ENCODE peak calls at places on chromosomes 11 and 22, in four cellular contexts. One of them, this sample, is unnamed.
A peak's percentile ranks its signal among the peaks of the same experiment; 100 is the strongest.

GRCh38 chr11:75562048-75562835 is at the start of gene SERPINH1:
- DNase-seq in effector memory CD8-positive, alpha-beta T cell: peak; percentile 40
- DNase-seq in activated CD4-positive, alpha-beta T cell treated with anti-CD3 and anti-CD28 coated beads for 36 hours: peak; percentile 88
- DNase-seq in skeletal muscle cell: peak; percentile 65
- DNase-seq in this sample: peak; percentile 85

GRCh38 chr11:82546556-82547162 is 187.0 kb downstream of the FAM181B start:
- DNase-seq in effector memory CD8-positive, alpha-beta T cell: no peak
- DNase-seq in activated CD4-positive, alpha-beta T cell treated with anti-CD3 and anti-CD28 coated beads for 36 hours: no peak
- DNase-seq in skeletal muscle cell: peak; percentile 4
- DNase-seq in this sample: no peak

GRCh38 chr11:117075186-117075585 is 23.0 kb downstream of the SIK3 start:
- DNase-seq in effector memory CD8-positive, alpha-beta T cell: no peak
- DNase-seq in activated CD4-positive, alpha-beta T cell treated with anti-CD3 and anti-CD28 coated beads for 36 hours: no peak
- DNase-seq in skeletal muscle cell: no peak
- DNase-seq in this sample: no peak

GRCh38 chr11:22340803-22341581 is 2.8 kb downstream of the SLC17A6 start:
- DNase-seq in effector memory CD8-positive, alpha-beta T cell: no peak
- DNase-seq in activated CD4-positive, alpha-beta T cell treated with anti-CD3 and anti-CD28 coated beads for 36 hours: no peak
- DNase-seq in skeletal muscle cell: no peak
- DNase-seq in this sample: no peak

GRCh38 chr11:88508558-88508807 is 170.9 kb upstream of the CTSC start:
- DNase-seq in effector memory CD8-positive, alpha-beta T cell: no peak
- DNase-seq in activated CD4-positive, alpha-beta T cell treated with anti-CD3 and anti-CD28 coated beads for 36 hours: peak; percentile 5
- DNase-seq in skeletal muscle cell: no peak
- DNase-seq in this sample: no peak

GRCh38 chr11:2303627-2304155 is 1.9 kb downstream of the TSPAN32 start:
- DNase-seq in effector memory CD8-positive, alpha-beta T cell: no peak
- DNase-seq in activated CD4-positive, alpha-beta T cell treated with anti-CD3 and anti-CD28 coated beads for 36 hours: no peak
- DNase-seq in skeletal muscle cell: no peak
- DNase-seq in this sample: peak; percentile 64

GRCh38 chr11:72528121-72528520 is 93.8 kb upstream of the CLPB start:
- DNase-seq in effector memory CD8-positive, alpha-beta T cell: no peak
- DNase-seq in activated CD4-positive, alpha-beta T cell treated with anti-CD3 and anti-CD28 coated beads for 36 hours: no peak
- DNase-seq in skeletal muscle cell: no peak
- DNase-seq in this sample: no peak

GRCh38 chr22:50242406-50242949 is 2.3 kb downstream of the TUBGCP6 start:
- DNase-seq in effector memory CD8-positive, alpha-beta T cell: no peak
- DNase-seq in activated CD4-positive, alpha-beta T cell treated with anti-CD3 and anti-CD28 coated beads for 36 hours: no peak
- DNase-seq in skeletal muscle cell: no peak
- DNase-seq in this sample: no peak

GRCh38 chr22:42624551-42625106 is 9.9 kb upstream of the POLDIP3 start:
- DNase-seq in effector memory CD8-positive, alpha-beta T cell: no peak
- DNase-seq in activated CD4-positive, alpha-beta T cell treated with anti-CD3 and anti-CD28 coated beads for 36 hours: no peak
- DNase-seq in skeletal muscle cell: no peak
- DNase-seq in this sample: peak; percentile 48

GRCh38 chr22:47381240-47381639 is 618.8 kb downstream of the TBC1D22A start:
- DNase-seq in effector memory CD8-positive, alpha-beta T cell: no peak
- DNase-seq in activated CD4-positive, alpha-beta T cell treated with anti-CD3 and anti-CD28 coated beads for 36 hours: no peak
- DNase-seq in skeletal muscle cell: no peak
- DNase-seq in this sample: no peak

GRCh38 chr22:39938509-39938908 is 21.7 kb upstream of the TMA7B start:
- DNase-seq in effector memory CD8-positive, alpha-beta T cell: no peak
- DNase-seq in activated CD4-positive, alpha-beta T cell treated with anti-CD3 and anti-CD28 coated beads for 36 hours: peak; percentile 81
- DNase-seq in skeletal muscle cell: no peak
- DNase-seq in this sample: no peak

GRCh38 chr11:65077466-65077865 is 6.4 kb downstream of the CDCA5 start:
- DNase-seq in effector memory CD8-positive, alpha-beta T cell: no peak
- DNase-seq in activated CD4-positive, alpha-beta T cell treated with anti-CD3 and anti-CD28 coated beads for 36 hours: no peak
- DNase-seq in skeletal muscle cell: peak; percentile 9
- DNase-seq in this sample: no peak

GRCh38 chr22:47033648-47034000 is 271.2 kb downstream of the TBC1D22A start:
- DNase-seq in effector memory CD8-positive, alpha-beta T cell: no peak
- DNase-seq in activated CD4-positive, alpha-beta T cell treated with anti-CD3 and anti-CD28 coated beads for 36 hours: no peak
- DNase-seq in skeletal muscle cell: no peak
- DNase-seq in this sample: no peak

GRCh38 chr11:17277024-17277584 is 565 bp downstream of the NUCB2 start:
- DNase-seq in effector memory CD8-positive, alpha-beta T cell: no peak
- DNase-seq in activated CD4-positive, alpha-beta T cell treated with anti-CD3 and anti-CD28 coated beads for 36 hours: peak; percentile 67
- DNase-seq in skeletal muscle cell: no peak
- DNase-seq in this sample: no peak

GRCh38 chr11:122113836-122114235 is 2.2 kb downstream of the BLID start:
- DNase-seq in effector memory CD8-positive, alpha-beta T cell: no peak
- DNase-seq in activated CD4-positive, alpha-beta T cell treated with anti-CD3 and anti-CD28 coated beads for 36 hours: no peak
- DNase-seq in skeletal muscle cell: peak; percentile 44
- DNase-seq in this sample: no peak

GRCh38 chr11:65166893-65167292 is 3.1 kb upstream of the SPDYC start:
- DNase-seq in effector memory CD8-positive, alpha-beta T cell: no peak
- DNase-seq in activated CD4-positive, alpha-beta T cell treated with anti-CD3 and anti-CD28 coated beads for 36 hours: no peak
- DNase-seq in skeletal muscle cell: no peak
- DNase-seq in this sample: no peak

GRCh38 chr11:87437844-87438223 is 400.1 kb downstream of the TMEM135 start:
- DNase-seq in effector memory CD8-positive, alpha-beta T cell: no peak
- DNase-seq in activated CD4-positive, alpha-beta T cell treated with anti-CD3 and anti-CD28 coated beads for 36 hours: no peak
- DNase-seq in skeletal muscle cell: no peak
- DNase-seq in this sample: no peak

GRCh38 chr22:30857103-30857502 is 111.5 kb downstream of the MORC2 start:
- DNase-seq in effector memory CD8-positive, alpha-beta T cell: no peak
- DNase-seq in activated CD4-positive, alpha-beta T cell treated with anti-CD3 and anti-CD28 coated beads for 36 hours: no peak
- DNase-seq in skeletal muscle cell: no peak
- DNase-seq in this sample: peak; percentile 34

GRCh38 chr22:27125539-27125938 is 468.2 kb downstream of the MIAT start:
- DNase-seq in effector memory CD8-positive, alpha-beta T cell: no peak
- DNase-seq in activated CD4-positive, alpha-beta T cell treated with anti-CD3 and anti-CD28 coated beads for 36 hours: no peak
- DNase-seq in skeletal muscle cell: no peak
- DNase-seq in this sample: no peak

GRCh38 chr22:23402275-23403151 is 177.6 kb downstream of the IGLL1 start:
- DNase-seq in effector memory CD8-positive, alpha-beta T cell: peak; percentile 26
- DNase-seq in activated CD4-positive, alpha-beta T cell treated with anti-CD3 and anti-CD28 coated beads for 36 hours: peak; percentile 82
- DNase-seq in skeletal muscle cell: no peak
- DNase-seq in this sample: no peak

GRCh38 chr11:14253437-14253836 is 105.5 kb downstream of the RRAS2 start:
- DNase-seq in effector memory CD8-positive, alpha-beta T cell: no peak
- DNase-seq in activated CD4-positive, alpha-beta T cell treated with anti-CD3 and anti-CD28 coated beads for 36 hours: no peak
- DNase-seq in skeletal muscle cell: no peak
- DNase-seq in this sample: no peak

GRCh38 chr11:128957204-128957482 is 14.5 kb upstream of the TP53AIP1 start:
- DNase-seq in effector memory CD8-positive, alpha-beta T cell: no peak
- DNase-seq in activated CD4-positive, alpha-beta T cell treated with anti-CD3 and anti-CD28 coated beads for 36 hours: no peak
- DNase-seq in skeletal muscle cell: no peak
- DNase-seq in this sample: no peak

GRCh38 chr11:57307666-57308270 is 17.0 kb downstream of the TNKS1BP1 start:
- DNase-seq in effector memory CD8-positive, alpha-beta T cell: no peak
- DNase-seq in activated CD4-positive, alpha-beta T cell treated with anti-CD3 and anti-CD28 coated beads for 36 hours: no peak
- DNase-seq in skeletal muscle cell: no peak
- DNase-seq in this sample: peak; percentile 42

GRCh38 chr22:24506802-24507438 is 11.8 kb downstream of the UPB1 start:
- DNase-seq in effector memory CD8-positive, alpha-beta T cell: no peak
- DNase-seq in activated CD4-positive, alpha-beta T cell treated with anti-CD3 and anti-CD28 coated beads for 36 hours: no peak
- DNase-seq in skeletal muscle cell: no peak
- DNase-seq in this sample: no peak

GRCh38 chr11:29645373-29645772 is 371.5 kb downstream of the KCNA4 start:
- DNase-seq in effector memory CD8-positive, alpha-beta T cell: no peak
- DNase-seq in activated CD4-positive, alpha-beta T cell treated with anti-CD3 and anti-CD28 coated beads for 36 hours: no peak
- DNase-seq in skeletal muscle cell: no peak
- DNase-seq in this sample: no peak

GRCh38 chr11:119363874-119364590 is 17.5 kb downstream of the USP2 start:
- DNase-seq in effector memory CD8-positive, alpha-beta T cell: peak; percentile 46
- DNase-seq in activated CD4-positive, alpha-beta T cell treated with anti-CD3 and anti-CD28 coated beads for 36 hours: peak; percentile 74
- DNase-seq in skeletal muscle cell: no peak
- DNase-seq in this sample: peak; percentile 84

GRCh38 chr11:95150977-95151684 is 61.5 kb downstream of the ENDOD1 start:
- DNase-seq in effector memory CD8-positive, alpha-beta T cell: peak; percentile 90
- DNase-seq in activated CD4-positive, alpha-beta T cell treated with anti-CD3 and anti-CD28 coated beads for 36 hours: peak; percentile 96
- DNase-seq in skeletal muscle cell: peak; percentile 60
- DNase-seq in this sample: peak; percentile 89

GRCh38 chr11:27672836-27673464 is 27.3 kb downstream of the BDNF start:
- DNase-seq in effector memory CD8-positive, alpha-beta T cell: no peak
- DNase-seq in activated CD4-positive, alpha-beta T cell treated with anti-CD3 and anti-CD28 coated beads for 36 hours: no peak
- DNase-seq in skeletal muscle cell: no peak
- DNase-seq in this sample: no peak

GRCh38 chr22:19117111-19117512 is 5.1 kb downstream of the DGCR2 start:
- DNase-seq in effector memory CD8-positive, alpha-beta T cell: no peak
- DNase-seq in activated CD4-positive, alpha-beta T cell treated with anti-CD3 and anti-CD28 coated beads for 36 hours: no peak
- DNase-seq in skeletal muscle cell: no peak
- DNase-seq in this sample: no peak

GRCh38 chr11:98979212-98979611 is 41.5 kb upstream of the CNTN5 start:
- DNase-seq in effector memory CD8-positive, alpha-beta T cell: no peak
- DNase-seq in activated CD4-positive, alpha-beta T cell treated with anti-CD3 and anti-CD28 coated beads for 36 hours: no peak
- DNase-seq in skeletal muscle cell: no peak
- DNase-seq in this sample: no peak

GRCh38 chr22:34333285-34333684 is 413.0 kb upstream of the LARGE1 start:
- DNase-seq in effector memory CD8-positive, alpha-beta T cell: no peak
- DNase-seq in activated CD4-positive, alpha-beta T cell treated with anti-CD3 and anti-CD28 coated beads for 36 hours: no peak
- DNase-seq in skeletal muscle cell: no peak
- DNase-seq in this sample: no peak

GRCh38 chr22:29346659-29347058 is 31.2 kb upstream of the RASL10A start:
- DNase-seq in effector memory CD8-positive, alpha-beta T cell: no peak
- DNase-seq in activated CD4-positive, alpha-beta T cell treated with anti-CD3 and anti-CD28 coated beads for 36 hours: no peak
- DNase-seq in skeletal muscle cell: no peak
- DNase-seq in this sample: peak; percentile 87

GRCh38 chr11:122772945-122773344 is 65.4 kb upstream of the CRTAM start:
- DNase-seq in effector memory CD8-positive, alpha-beta T cell: no peak
- DNase-seq in activated CD4-positive, alpha-beta T cell treated with anti-CD3 and anti-CD28 coated beads for 36 hours: no peak
- DNase-seq in skeletal muscle cell: no peak
- DNase-seq in this sample: no peak

GRCh38 chr22:22884888-22885840 is 2.5 kb upstream of the IGLL5 start:
- DNase-seq in effector memory CD8-positive, alpha-beta T cell: no peak
- DNase-seq in activated CD4-positive, alpha-beta T cell treated with anti-CD3 and anti-CD28 coated beads for 36 hours: peak; percentile 74
- DNase-seq in skeletal muscle cell: no peak
- DNase-seq in this sample: peak; percentile 35

GRCh38 chr11:113896156-113896879 is 8.3 kb upstream of the HTR3B start:
- DNase-seq in effector memory CD8-positive, alpha-beta T cell: peak; percentile 38
- DNase-seq in activated CD4-positive, alpha-beta T cell treated with anti-CD3 and anti-CD28 coated beads for 36 hours: peak; percentile 52
- DNase-seq in skeletal muscle cell: no peak
- DNase-seq in this sample: no peak

GRCh38 chr11:131356201-131356600 is 14.2 kb upstream of the NTM start:
- DNase-seq in effector memory CD8-positive, alpha-beta T cell: no peak
- DNase-seq in activated CD4-positive, alpha-beta T cell treated with anti-CD3 and anti-CD28 coated beads for 36 hours: no peak
- DNase-seq in skeletal muscle cell: peak; percentile 32
- DNase-seq in this sample: no peak

GRCh38 chr11:20443596-20443995 is 56.1 kb downstream of the PRMT3 start:
- DNase-seq in effector memory CD8-positive, alpha-beta T cell: no peak
- DNase-seq in activated CD4-positive, alpha-beta T cell treated with anti-CD3 and anti-CD28 coated beads for 36 hours: no peak
- DNase-seq in skeletal muscle cell: no peak
- DNase-seq in this sample: no peak

GRCh38 chr11:75342966-75343870 is 8.2 kb downstream of the ARRB1 start:
- DNase-seq in effector memory CD8-positive, alpha-beta T cell: no peak
- DNase-seq in activated CD4-positive, alpha-beta T cell treated with anti-CD3 and anti-CD28 coated beads for 36 hours: no peak
- DNase-seq in skeletal muscle cell: no peak
- DNase-seq in this sample: no peak

GRCh38 chr22:27576815-27577564 is 224.6 kb downstream of the MN1 start:
- DNase-seq in effector memory CD8-positive, alpha-beta T cell: no peak
- DNase-seq in activated CD4-positive, alpha-beta T cell treated with anti-CD3 and anti-CD28 coated beads for 36 hours: no peak
- DNase-seq in skeletal muscle cell: peak; percentile 80
- DNase-seq in this sample: no peak